ENCODE peak calls at places on chromosomes 12 and 14, in five cellular contexts. V is aorta, K is neural crest cell, N is Panc1, M is body of pancreas. U is an unnamed sample.

GRCh38 chr12:112374166-112374740 is 8.0 kb downstream of the HECTD4 start:
- DNase-seq in K (no peak), N (no peak), M (no peak), V (no peak), U (no peak)

GRCh38 chr12:39692258-39692853 is 72.8 kb upstream of the ABCD2 start:
- DNase-seq in V (no peak), K (no peak), M (no peak), N (no peak), U (no peak)

GRCh38 chr14:76117789-76118188 is 33.9 kb upstream of the GPATCH2L start:
- DNase-seq in V (no peak), K (no peak), M (no peak), N (no peak), U (no peak)

GRCh38 chr12:30829876-30830275 is 75.1 kb upstream of the CAPRIN2 start:
- DNase-seq in V (no peak), N (no peak), K (no peak), M (no peak), U (no peak)

GRCh38 chr14:21108791-21109190 is 7.9 kb downstream of the TMEM253 start:
- DNase-seq in N (no peak), M (no peak), V (no peak), K (no peak), U (no peak)

GRCh38 chr14:50801706-50802105 is 29.3 kb downstream of the NIN start:
- DNase-seq in K (no peak), N (no peak), M (no peak), V (no peak), U (no peak)

GRCh38 chr12:104697186-104697585 is 240.4 kb downstream of the CHST11 start:
- DNase-seq in M (no peak), V (no peak), K (no peak), N (no peak), U (no peak)

GRCh38 chr12:119148049-119148448 is 30.7 kb upstream of the HSPB8 start:
- DNase-seq in N (no peak), K (no peak), V (no peak), M (no peak), U (no peak)

GRCh38 chr12:48508987-48509386 is 16.4 kb upstream of the OR8S1 start:
- DNase-seq in N (no peak), V (no peak), M (no peak), K (no peak), U (no peak)

GRCh38 chr12:111242190-111242589 is 126.7 kb downstream of the PHETA1 start:
- DNase-seq in N (no peak), V (no peak), K (no peak), M (no peak), U (no peak)

GRCh38 chr12:106234513-106234912 is 13.3 kb downstream of the CKAP4 start:
- DNase-seq in M (no peak), K (no peak), N (no peak), V (no peak), U (no peak)

GRCh38 chr12:12788131-12788530 is 2.7 kb downstream of the APOLD1 start:
- DNase-seq in N (no peak), M (no peak), V (no peak), K (no peak), U (no peak)

GRCh38 chr14:59664741-59665140 is 88.1 kb upstream of the CCDC175 start:
- DNase-seq in V (no peak), M (no peak), N (no peak), K (no peak), U (no peak)

GRCh38 chr12:29148958-29149690 is at the start of gene FAR2:
- DNase-seq in K (peak), N (no peak), M (peak), V (peak), U (no peak)

GRCh38 chr14:22552001-22552826 is 36.8 kb downstream of the DAD1 start:
- DNase-seq in K (no peak), N (no peak), V (no peak), M (no peak), U (no peak)

GRCh38 chr12:130838284-130838950 is 633 bp downstream of the STX2 start:
- DNase-seq in M (peak), K (peak), V (no peak), N (no peak), U (no peak)

GRCh38 chr12:51269174-51270066 is 795 bp downstream of the SMAGP start:
- DNase-seq in V (peak), N (no peak), K (peak), M (peak), U (no peak)

GRCh38 chr14:70648374-70648773 is 6.7 kb downstream of the TTC9 start:
- DNase-seq in M (no peak), K (no peak), V (no peak), N (no peak), U (no peak)

GRCh38 chr14:36454599-36455240 is 65.3 kb downstream of the NKX2-1 start:
- DNase-seq in V (no peak), M (no peak), N (no peak), K (no peak), U (no peak)

GRCh38 chr12:54082402-54082892 is 28.8 kb downstream of the HOXC4 start:
- DNase-seq in K (no peak), M (no peak), N (no peak), V (no peak), U (no peak)

GRCh38 chr12:65664715-65665250 is 159.5 kb upstream of the HMGA2 start:
- DNase-seq in M (no peak), V (no peak), N (no peak), K (no peak), U (no peak)

GRCh38 chr12:57309420-57309819 is 58.4 kb upstream of the STAC3 start:
- DNase-seq in M (no peak), V (no peak), K (no peak), N (peak), U (no peak)